ENCODE peak calls at places on chromosome 20, in four cellular contexts. S, D, V and O are unnamed samples.

GRCh38 chr20:57315964-57316480 is 13.6 kb upstream of the SPO11 start:
- DNase-seq in S (no peak), D (no peak), V (peak; percentile 59), O (no peak)

GRCh38 chr20:24588047-24588635 is 118.7 kb downstream of the SYNDIG1 start:
- DNase-seq in S (no peak), D (no peak), V (no peak), O (no peak)

GRCh38 chr20:38304845-38305447 is 990 bp downstream of the BPI start:
- DNase-seq in S (peak; percentile 61), D (no peak), V (peak; percentile 8), O (no peak)

GRCh38 chr20:2995796-2996195 is 47.6 kb upstream of the GNRH2 start:
- DNase-seq in S (no peak), D (no peak), V (no peak), O (no peak)

GRCh38 chr20:10225439-10226080 is 6.9 kb downstream of the SNAP25 start:
- DNase-seq in S (no peak), D (no peak), V (peak; percentile 5), O (no peak)

GRCh38 chr20:35629432-35630145 is 14.0 kb downstream of the SPAG4 start:
- DNase-seq in S (no peak), D (no peak), V (no peak), O (no peak)

GRCh38 chr20:52404676-52405075 is 213.1 kb upstream of the ZFP64 start:
- DNase-seq in S (no peak), D (no peak), V (no peak), O (no peak)

GRCh38 chr20:17565164-17565845 is 4.6 kb upstream of the DSTN start:
- DNase-seq in S (no peak), D (no peak), V (no peak), O (no peak)

GRCh38 chr20:50133474-50134217 is 19.9 kb downstream of the PEDS1 start:
- DNase-seq in S (peak; percentile 55), D (no peak), V (no peak), O (no peak)

GRCh38 chr20:6533828-6534388 is 233.6 kb upstream of the BMP2 start:
- DNase-seq in S (peak; percentile 42), D (no peak), V (no peak), O (no peak)
- H3K27ac ChIP-seq in S (peak overlapping the region; percentile 45), D (peak overlapping the region; percentile 65), V (no peak overlapping the region), O (no peak overlapping the region)

GRCh38 chr20:11921326-11921725 is 3.6 kb downstream of the BTBD3 start:
- DNase-seq in S (no peak), D (no peak), V (no peak), O (no peak)
- H3K27ac ChIP-seq in S (no peak overlapping the region), D (no peak overlapping the region), V (no peak overlapping the region), O (no peak overlapping the region)

GRCh38 chr20:46204594-46205205 is 86.6 kb downstream of the CD40 start:
- DNase-seq in S (peak; percentile 29), D (no peak), V (no peak), O (no peak)
- H3K27ac ChIP-seq in S (no peak overlapping the region), D (no peak overlapping the region), V (no peak overlapping the region), O (no peak overlapping the region)

GRCh38 chr20:54069501-54069971 is 858 bp downstream of the BCAS1 start:
- DNase-seq in S (no peak), D (peak; percentile 39), V (no peak), O (no peak)

GRCh38 chr20:54067606-54068174 is 2.7 kb downstream of the BCAS1 start:
- DNase-seq in S (peak; percentile 74), D (peak; percentile 82), V (no peak), O (peak; percentile 48)

GRCh38 chr20:54070187-54070987 is at the start of gene BCAS1:
- DNase-seq in S (no peak), D (peak; percentile 83), V (no peak), O (peak; percentile 81)

GRCh38 chr20:54068495-54068894 is 1.9 kb downstream of the BCAS1 start:
- DNase-seq in S (no peak), D (peak; percentile 35), V (no peak), O (no peak)

DNA sequence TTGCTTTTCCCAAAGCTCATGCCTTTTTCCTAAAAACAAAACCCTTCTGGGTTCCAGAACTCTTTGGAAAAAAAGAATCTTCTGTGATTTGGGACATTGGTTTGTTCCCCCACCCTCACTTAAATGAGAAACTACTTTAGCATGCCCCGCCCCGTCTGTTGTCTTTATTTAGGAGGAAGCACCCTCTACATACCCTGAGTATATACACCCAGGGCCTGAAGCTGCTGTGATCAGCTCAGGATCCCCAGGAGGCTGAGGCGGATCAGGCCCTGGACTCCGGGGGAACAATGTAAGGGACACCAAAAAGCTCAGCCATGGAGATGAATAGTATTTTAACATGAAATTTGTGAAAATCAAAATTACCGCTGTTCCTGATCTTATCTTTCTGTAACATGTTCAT is 1.4 kb downstream of the BCAS1 start:
- DNase-seq in S (no peak), D (no peak), V (no peak), O (no peak)
- H3K27ac ChIP-seq in S (no peak overlapping the region), D (peak overlapping the region; percentile 82), V (no peak overlapping the region), O (peak overlapping the region; percentile 68)

GRCh38 chr20:62723351-62723750 is 14.7 kb downstream of the NTSR1 start:
- DNase-seq in S (peak; percentile 42), D (peak; percentile 59), V (no peak), O (no peak)
- H3K27ac ChIP-seq in S (no peak overlapping the region), D (peak overlapping the region; percentile 61), V (no peak overlapping the region), O (no peak overlapping the region)

DNA sequence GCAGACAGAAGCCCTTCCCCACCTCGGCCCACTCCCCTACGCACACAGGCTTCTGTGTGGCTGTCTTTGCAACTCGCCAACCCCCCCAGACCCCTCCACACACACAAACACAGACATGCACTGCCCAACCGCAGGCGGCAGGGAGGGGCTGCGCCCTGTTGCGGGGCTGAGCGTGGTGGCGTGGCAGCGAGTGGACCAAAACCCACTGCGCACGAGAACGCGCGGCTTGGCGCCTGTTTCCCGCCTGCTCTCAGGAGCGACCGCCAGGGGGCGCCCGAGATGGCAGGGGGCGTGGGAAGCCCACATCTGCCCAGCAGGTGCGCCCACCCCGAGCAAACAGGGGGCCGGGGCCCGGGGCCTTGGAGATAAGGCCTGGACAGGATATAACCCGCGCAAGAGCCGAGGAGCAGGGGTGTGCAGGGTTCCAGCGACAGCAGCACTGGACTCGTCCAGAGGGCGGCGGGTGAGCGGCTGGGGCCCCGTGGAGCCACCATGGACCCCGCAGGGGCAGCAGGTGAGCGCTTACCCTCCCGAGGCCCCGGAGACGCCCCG is at the start of gene RBPJL:
- DNase-seq in S (no peak), D (no peak), V (peak; percentile 25), O (no peak)
- H3K27ac ChIP-seq in S (no peak within 1 kb of the TSS), D (no peak within 1 kb of the TSS), V (no peak within 1 kb of the TSS), O (no peak within 1 kb of the TSS)